ENCODE peak calls at places on chromosomes 12 and 14, in eight cellular contexts. V is CD8-positive, alpha-beta T cell; E is activated T-helper 9 cell treated with anti-CD3 and anti-CD28 coated beads, Interleukin-2, amount 50 U/mL, for 16 hours; K is HCT116; G is LoVo; B is HTR-8/SVneo; F is foreskin fibroblast; X is NCI-H1092. T is an unnamed sample.

GRCh38 chr12:5102261-5102789 is 58.6 kb downstream of the KCNA5 start:
- DNase-seq in E (no peak), X (no peak), B (no peak), F (peak; percentile 74), K (no peak), G (no peak), V (no peak), T (no peak)

GRCh38 chr12:96623155-96623554 is 133.8 kb downstream of the CFAP54 start:
- DNase-seq in V (no peak), X (no peak), G (no peak), B (no peak), E (no peak), K (no peak), F (no peak), T (no peak)

GRCh38 chr14:31858868-31859267 is 218.2 kb upstream of the ARHGAP5 start:
- DNase-seq in G (no peak), K (no peak), B (no peak), F (peak; percentile 31), V (no peak), X (no peak), E (no peak), T (no peak)

GRCh38 chr12:132489078-132489601 is 811 bp upstream of the FBRSL1 start:
- DNase-seq in F (peak; percentile 31), E (peak; percentile 57), B (no peak), X (no peak), V (peak; percentile 51), G (no peak), K (no peak), T (no peak)

GRCh38 chr12:103840881-103841689 is at the start of gene NT5DC3:
- DNase-seq in X (peak; percentile 50), F (peak; percentile 95), K (peak; percentile 65), V (peak; percentile 82), B (peak; percentile 73), E (peak; percentile 77), G (peak; percentile 95), T (peak; percentile 83)

GRCh38 chr14:89307409-89307808 is 109.6 kb downstream of the FOXN3 start:
- DNase-seq in V (no peak), G (no peak), E (no peak), B (no peak), K (no peak), X (no peak), F (no peak), T (no peak)

GRCh38 chr12:126347421-126347820 is 1282.2 kb downstream of the AACS start:
- DNase-seq in G (no peak), K (no peak), V (no peak), F (no peak), X (no peak), B (no peak), E (no peak), T (no peak)

GRCh38 chr14:78448483-78449094 is 278.4 kb downstream of the NRXN3 start:
- DNase-seq in V (no peak), K (peak; percentile 15), G (peak; percentile 23), F (peak; percentile 7), X (peak; percentile 28), E (no peak), B (peak; percentile 22), T (peak; percentile 57)

GRCh38 chr14:35331605-35332516 is 39.7 kb downstream of the PSMA6 start:
- DNase-seq in F (peak; percentile 55), K (peak; percentile 49), E (no peak), X (no peak), B (no peak), G (peak; percentile 74), V (no peak), T (peak; percentile 47)

GRCh38 chr12:30828686-30829085 is 73.9 kb upstream of the CAPRIN2 start:
- DNase-seq in V (no peak), G (no peak), K (no peak), F (no peak), X (no peak), E (no peak), B (no peak), T (no peak)

GRCh38 chr14:64118892-64119291 is 175.3 kb downstream of the ESR2 start:
- DNase-seq in B (no peak), E (no peak), G (no peak), V (no peak), F (no peak), X (no peak), K (no peak), T (no peak)

GRCh38 chr14:69845787-69846186 is 33.4 kb upstream of the SMOC1 start:
- DNase-seq in B (no peak), F (no peak), G (no peak), E (no peak), V (no peak), K (no peak), X (no peak), T (no peak)